ENCODE peak calls at places on chromosomes 13 and 19, in eight cellular contexts. One of them, this sample, is unnamed.

GRCh38 chr19:23402388-23402787 is 7.1 kb upstream of the ZNF91 start:
- DNase-seq in NCI-H1092: no peak
- DNase-seq in GM12878: no peak
- DNase-seq in iPS DF 6.9: no peak
- DNase-seq in PC-9: no peak
- DNase-seq in CD8-positive, alpha-beta memory T cell: no peak
- DNase-seq in natural killer cell: no peak
- DNase-seq in stimulated activated CD8-positive, alpha-beta memory T cell treated with anti-CD3 and anti-CD28 coated beads, Interleukin-7, amount 100 ng/mL, for 1 hour: no peak
- DNase-seq in this sample: no peak

GRCh38 chr19:5953680-5954213 is 24.2 kb downstream of the RANBP3 start:
- DNase-seq in PC-9: no peak
- DNase-seq in iPS DF 6.9: no peak
- DNase-seq in stimulated activated CD8-positive, alpha-beta memory T cell treated with anti-CD3 and anti-CD28 coated beads, Interleukin-7, amount 100 ng/mL, for 1 hour: no peak
- DNase-seq in NCI-H1092: no peak
- DNase-seq in natural killer cell: no peak
- DNase-seq in GM12878: no peak
- DNase-seq in CD8-positive, alpha-beta memory T cell: no peak
- DNase-seq in this sample: no peak

GRCh38 chr13:78339927-78340326 is 263.4 kb downstream of the POU4F1 start:
- DNase-seq in NCI-H1092: no peak
- DNase-seq in stimulated activated CD8-positive, alpha-beta memory T cell treated with anti-CD3 and anti-CD28 coated beads, Interleukin-7, amount 100 ng/mL, for 1 hour: no peak
- DNase-seq in PC-9: no peak
- DNase-seq in iPS DF 6.9: no peak
- DNase-seq in CD8-positive, alpha-beta memory T cell: no peak
- DNase-seq in GM12878: no peak
- DNase-seq in natural killer cell: no peak
- DNase-seq in this sample: no peak

GRCh38 chr13:43240278-43240677 is 216.9 kb downstream of the DNAJC15 start:
- DNase-seq in PC-9: no peak
- DNase-seq in GM12878: peak; percentile 67
- DNase-seq in iPS DF 6.9: no peak
- DNase-seq in CD8-positive, alpha-beta memory T cell: no peak
- DNase-seq in NCI-H1092: no peak
- DNase-seq in natural killer cell: no peak
- DNase-seq in stimulated activated CD8-positive, alpha-beta memory T cell treated with anti-CD3 and anti-CD28 coated beads, Interleukin-7, amount 100 ng/mL, for 1 hour: no peak
- DNase-seq in this sample: no peak

GRCh38 chr19:10871711-10872550 is 578 bp downstream of the CARM1 start:
- DNase-seq in GM12878: no peak
- DNase-seq in PC-9: no peak
- DNase-seq in CD8-positive, alpha-beta memory T cell: no peak
- DNase-seq in natural killer cell: peak; percentile 25
- DNase-seq in NCI-H1092: no peak
- DNase-seq in iPS DF 6.9: no peak
- DNase-seq in stimulated activated CD8-positive, alpha-beta memory T cell treated with anti-CD3 and anti-CD28 coated beads, Interleukin-7, amount 100 ng/mL, for 1 hour: no peak
- DNase-seq in this sample: no peak

GRCh38 chr13:107124129-107124718 is 556.3 kb upstream of the ARGLU1 start:
- DNase-seq in GM12878: no peak
- DNase-seq in natural killer cell: no peak
- DNase-seq in CD8-positive, alpha-beta memory T cell: no peak
- DNase-seq in NCI-H1092: peak; percentile 27
- DNase-seq in PC-9: peak; percentile 37
- DNase-seq in stimulated activated CD8-positive, alpha-beta memory T cell treated with anti-CD3 and anti-CD28 coated beads, Interleukin-7, amount 100 ng/mL, for 1 hour: no peak
- DNase-seq in iPS DF 6.9: no peak
- DNase-seq in this sample: no peak

GRCh38 chr13:101417043-101417406 is 717 bp upstream of the NALCN start:
- DNase-seq in CD8-positive, alpha-beta memory T cell: no peak
- DNase-seq in GM12878: no peak
- DNase-seq in stimulated activated CD8-positive, alpha-beta memory T cell treated with anti-CD3 and anti-CD28 coated beads, Interleukin-7, amount 100 ng/mL, for 1 hour: no peak
- DNase-seq in NCI-H1092: peak; percentile 92
- DNase-seq in natural killer cell: no peak
- DNase-seq in iPS DF 6.9: no peak
- DNase-seq in PC-9: peak; percentile 72
- DNase-seq in this sample: peak; percentile 33

GRCh38 chr19:10191347-10191746 is 3.4 kb downstream of the DNMT1 start:
- DNase-seq in iPS DF 6.9: no peak
- DNase-seq in GM12878: no peak
- DNase-seq in CD8-positive, alpha-beta memory T cell: no peak
- DNase-seq in natural killer cell: no peak
- DNase-seq in PC-9: peak; percentile 66
- DNase-seq in NCI-H1092: no peak
- DNase-seq in stimulated activated CD8-positive, alpha-beta memory T cell treated with anti-CD3 and anti-CD28 coated beads, Interleukin-7, amount 100 ng/mL, for 1 hour: no peak
- DNase-seq in this sample: no peak

GRCh38 chr13:90867336-90867683 is 480.2 kb upstream of the MIR17HG start:
- DNase-seq in GM12878: peak; percentile 24
- DNase-seq in natural killer cell: no peak
- DNase-seq in stimulated activated CD8-positive, alpha-beta memory T cell treated with anti-CD3 and anti-CD28 coated beads, Interleukin-7, amount 100 ng/mL, for 1 hour: no peak
- DNase-seq in CD8-positive, alpha-beta memory T cell: no peak
- DNase-seq in iPS DF 6.9: peak; percentile 76
- DNase-seq in NCI-H1092: peak; percentile 34
- DNase-seq in PC-9: peak; percentile 64
- DNase-seq in this sample: peak; percentile 63

GRCh38 chr13:99505814-99506269 is 4.6 kb downstream of the TM9SF2 start:
- DNase-seq in natural killer cell: no peak
- DNase-seq in stimulated activated CD8-positive, alpha-beta memory T cell treated with anti-CD3 and anti-CD28 coated beads, Interleukin-7, amount 100 ng/mL, for 1 hour: no peak
- DNase-seq in NCI-H1092: no peak
- DNase-seq in CD8-positive, alpha-beta memory T cell: no peak
- DNase-seq in iPS DF 6.9: no peak
- DNase-seq in PC-9: no peak
- DNase-seq in GM12878: no peak
- DNase-seq in this sample: no peak

GRCh38 chr19:5963855-5964254 is 14.1 kb downstream of the RANBP3 start:
- DNase-seq in GM12878: no peak
- DNase-seq in PC-9: no peak
- DNase-seq in stimulated activated CD8-positive, alpha-beta memory T cell treated with anti-CD3 and anti-CD28 coated beads, Interleukin-7, amount 100 ng/mL, for 1 hour: no peak
- DNase-seq in NCI-H1092: no peak
- DNase-seq in iPS DF 6.9: no peak
- DNase-seq in CD8-positive, alpha-beta memory T cell: no peak
- DNase-seq in natural killer cell: no peak
- DNase-seq in this sample: no peak

GRCh38 chr13:48414501-48414900 is 1.6 kb upstream of the LPAR6 start:
- DNase-seq in iPS DF 6.9: no peak
- DNase-seq in natural killer cell: no peak
- DNase-seq in stimulated activated CD8-positive, alpha-beta memory T cell treated with anti-CD3 and anti-CD28 coated beads, Interleukin-7, amount 100 ng/mL, for 1 hour: no peak
- DNase-seq in GM12878: no peak
- DNase-seq in CD8-positive, alpha-beta memory T cell: no peak
- DNase-seq in NCI-H1092: no peak
- DNase-seq in PC-9: no peak
- DNase-seq in this sample: no peak

GRCh38 chr19:15702590-15702930 is 25.3 kb upstream of the OR10H2 start:
- DNase-seq in CD8-positive, alpha-beta memory T cell: no peak
- DNase-seq in PC-9: peak; percentile 97
- DNase-seq in iPS DF 6.9: no peak
- DNase-seq in NCI-H1092: peak; percentile 14
- DNase-seq in GM12878: no peak
- DNase-seq in natural killer cell: no peak
- DNase-seq in stimulated activated CD8-positive, alpha-beta memory T cell treated with anti-CD3 and anti-CD28 coated beads, Interleukin-7, amount 100 ng/mL, for 1 hour: no peak
- DNase-seq in this sample: no peak

GRCh38 chr13:73268306-73268705 is 209.5 kb downstream of the KLF5 start:
- DNase-seq in PC-9: no peak
- DNase-seq in natural killer cell: no peak
- DNase-seq in iPS DF 6.9: no peak
- DNase-seq in CD8-positive, alpha-beta memory T cell: no peak
- DNase-seq in GM12878: no peak
- DNase-seq in NCI-H1092: no peak
- DNase-seq in stimulated activated CD8-positive, alpha-beta memory T cell treated with anti-CD3 and anti-CD28 coated beads, Interleukin-7, amount 100 ng/mL, for 1 hour: no peak
- DNase-seq in this sample: no peak

GRCh38 chr13:49374585-49375290 is 69.1 kb downstream of the CAB39L start:
- DNase-seq in GM12878: no peak
- DNase-seq in PC-9: peak; percentile 92
- DNase-seq in CD8-positive, alpha-beta memory T cell: no peak
- DNase-seq in NCI-H1092: no peak
- DNase-seq in iPS DF 6.9: no peak
- DNase-seq in natural killer cell: no peak
- DNase-seq in stimulated activated CD8-positive, alpha-beta memory T cell treated with anti-CD3 and anti-CD28 coated beads, Interleukin-7, amount 100 ng/mL, for 1 hour: no peak
- DNase-seq in this sample: no peak

GRCh38 chr13:113742445-113743120 is 16.4 kb upstream of the TMEM255B start:
- DNase-seq in stimulated activated CD8-positive, alpha-beta memory T cell treated with anti-CD3 and anti-CD28 coated beads, Interleukin-7, amount 100 ng/mL, for 1 hour: no peak
- DNase-seq in natural killer cell: no peak
- DNase-seq in GM12878: no peak
- DNase-seq in PC-9: no peak
- DNase-seq in CD8-positive, alpha-beta memory T cell: no peak
- DNase-seq in NCI-H1092: no peak
- DNase-seq in iPS DF 6.9: no peak
- DNase-seq in this sample: no peak

GRCh38 chr19:45245334-45245787 is at the start of gene EXOC3L2:
- DNase-seq in natural killer cell: no peak
- DNase-seq in stimulated activated CD8-positive, alpha-beta memory T cell treated with anti-CD3 and anti-CD28 coated beads, Interleukin-7, amount 100 ng/mL, for 1 hour: no peak
- DNase-seq in NCI-H1092: no peak
- DNase-seq in iPS DF 6.9: no peak
- DNase-seq in PC-9: no peak
- DNase-seq in CD8-positive, alpha-beta memory T cell: no peak
- DNase-seq in GM12878: no peak
- DNase-seq in this sample: no peak

GRCh38 chr19:20154636-20155035 is 12.4 kb upstream of the ZNF486 start:
- DNase-seq in PC-9: no peak
- DNase-seq in NCI-H1092: no peak
- DNase-seq in GM12878: no peak
- DNase-seq in iPS DF 6.9: no peak
- DNase-seq in natural killer cell: no peak
- DNase-seq in CD8-positive, alpha-beta memory T cell: no peak
- DNase-seq in stimulated activated CD8-positive, alpha-beta memory T cell treated with anti-CD3 and anti-CD28 coated beads, Interleukin-7, amount 100 ng/mL, for 1 hour: no peak
- DNase-seq in this sample: no peak

GRCh38 chr19:4380254-4380727 is 20.1 kb downstream of the SH3GL1 start:
- DNase-seq in CD8-positive, alpha-beta memory T cell: peak; percentile 42
- DNase-seq in NCI-H1092: no peak
- DNase-seq in GM12878: no peak
- DNase-seq in natural killer cell: no peak
- DNase-seq in stimulated activated CD8-positive, alpha-beta memory T cell treated with anti-CD3 and anti-CD28 coated beads, Interleukin-7, amount 100 ng/mL, for 1 hour: peak; percentile 37
- DNase-seq in PC-9: no peak
- DNase-seq in iPS DF 6.9: no peak
- DNase-seq in this sample: no peak

GRCh38 chr13:40564342-40564997 is 102.0 kb downstream of the FOXO1 start:
- DNase-seq in stimulated activated CD8-positive, alpha-beta memory T cell treated with anti-CD3 and anti-CD28 coated beads, Interleukin-7, amount 100 ng/mL, for 1 hour: no peak
- DNase-seq in PC-9: no peak
- DNase-seq in CD8-positive, alpha-beta memory T cell: no peak
- DNase-seq in iPS DF 6.9: no peak
- DNase-seq in natural killer cell: no peak
- DNase-seq in GM12878: peak; percentile 24
- DNase-seq in NCI-H1092: no peak
- DNase-seq in this sample: no peak

GRCh38 chr19:50482271-50482855 is 5.7 kb upstream of the GARIN5A start:
- DNase-seq in NCI-H1092: no peak
- DNase-seq in CD8-positive, alpha-beta memory T cell: no peak
- DNase-seq in stimulated activated CD8-positive, alpha-beta memory T cell treated with anti-CD3 and anti-CD28 coated beads, Interleukin-7, amount 100 ng/mL, for 1 hour: no peak
- DNase-seq in iPS DF 6.9: no peak
- DNase-seq in GM12878: no peak
- DNase-seq in natural killer cell: no peak
- DNase-seq in PC-9: no peak
- DNase-seq in this sample: no peak

GRCh38 chr13:37929308-37929707 is 59.7 kb upstream of the TRPC4 start:
- DNase-seq in iPS DF 6.9: no peak
- DNase-seq in natural killer cell: no peak
- DNase-seq in PC-9: no peak
- DNase-seq in GM12878: no peak
- DNase-seq in CD8-positive, alpha-beta memory T cell: no peak
- DNase-seq in NCI-H1092: no peak
- DNase-seq in stimulated activated CD8-positive, alpha-beta memory T cell treated with anti-CD3 and anti-CD28 coated beads, Interleukin-7, amount 100 ng/mL, for 1 hour: no peak
- DNase-seq in this sample: no peak

GRCh38 chr13:50326746-50327145 is 311.5 kb downstream of the KCNRG start:
- DNase-seq in PC-9: no peak
- DNase-seq in CD8-positive, alpha-beta memory T cell: no peak
- DNase-seq in NCI-H1092: no peak
- DNase-seq in GM12878: no peak
- DNase-seq in natural killer cell: no peak
- DNase-seq in iPS DF 6.9: no peak
- DNase-seq in stimulated activated CD8-positive, alpha-beta memory T cell treated with anti-CD3 and anti-CD28 coated beads, Interleukin-7, amount 100 ng/mL, for 1 hour: no peak
- DNase-seq in this sample: no peak

GRCh38 chr13:82477436-82477835 is 1404.8 kb downstream of the SLITRK1 start:
- DNase-seq in stimulated activated CD8-positive, alpha-beta memory T cell treated with anti-CD3 and anti-CD28 coated beads, Interleukin-7, amount 100 ng/mL, for 1 hour: no peak
- DNase-seq in iPS DF 6.9: no peak
- DNase-seq in CD8-positive, alpha-beta memory T cell: no peak
- DNase-seq in GM12878: no peak
- DNase-seq in natural killer cell: no peak
- DNase-seq in PC-9: no peak
- DNase-seq in NCI-H1092: no peak
- DNase-seq in this sample: no peak

GRCh38 chr19:8403098-8403819 is 9.8 kb upstream of the MARCHF2 start:
- DNase-seq in natural killer cell: no peak
- DNase-seq in PC-9: no peak
- DNase-seq in iPS DF 6.9: no peak
- DNase-seq in GM12878: no peak
- DNase-seq in NCI-H1092: no peak
- DNase-seq in CD8-positive, alpha-beta memory T cell: no peak
- DNase-seq in stimulated activated CD8-positive, alpha-beta memory T cell treated with anti-CD3 and anti-CD28 coated beads, Interleukin-7, amount 100 ng/mL, for 1 hour: no peak
- DNase-seq in this sample: no peak

GRCh38 chr13:48319458-48320395 is 16.2 kb downstream of the RB1 start:
- DNase-seq in natural killer cell: no peak
- DNase-seq in NCI-H1092: no peak
- DNase-seq in PC-9: no peak
- DNase-seq in stimulated activated CD8-positive, alpha-beta memory T cell treated with anti-CD3 and anti-CD28 coated beads, Interleukin-7, amount 100 ng/mL, for 1 hour: no peak
- DNase-seq in iPS DF 6.9: no peak
- DNase-seq in GM12878: no peak
- DNase-seq in CD8-positive, alpha-beta memory T cell: no peak
- DNase-seq in this sample: no peak

GRCh38 chr19:8814176-8814575 is 17.9 kb downstream of the ZNF558 start:
- DNase-seq in GM12878: no peak
- DNase-seq in iPS DF 6.9: no peak
- DNase-seq in NCI-H1092: no peak
- DNase-seq in PC-9: no peak
- DNase-seq in stimulated activated CD8-positive, alpha-beta memory T cell treated with anti-CD3 and anti-CD28 coated beads, Interleukin-7, amount 100 ng/mL, for 1 hour: no peak
- DNase-seq in CD8-positive, alpha-beta memory T cell: no peak
- DNase-seq in natural killer cell: no peak
- DNase-seq in this sample: no peak